ENCODE peak calls at places on chromosomes 12 and 14, in five cellular contexts. C is stimulated activated CD8-positive, alpha-beta memory T cell treated with anti-CD3 and anti-CD28 coated beads, Interleukin-4, amount 100 ng/mL, for 24 hours; I is occipital lobe; R is BE2C; W is omental fat pad. Q is an unnamed sample.

GRCh38 chr14:75428230-75429104 is 645 bp downstream of the JDP2 start:
- DNase-seq in R (peak; percentile 23), W (no peak), C (no peak), I (peak; percentile 30), Q (no peak)

GRCh38 chr14:54026671-54027070 is 70.0 kb upstream of the BMP4 start:
- DNase-seq in R (no peak), W (no peak), I (no peak), C (no peak), Q (no peak)

GRCh38 chr12:102726686-102727085 is 190.4 kb downstream of the PAH start:
- DNase-seq in I (no peak), R (no peak), C (no peak), W (no peak), Q (no peak)

GRCh38 chr12:107467716-107468115 is 217.9 kb upstream of the PWP1 start:
- DNase-seq in W (no peak), C (no peak), R (no peak), I (no peak), Q (no peak)

GRCh38 chr14:23727566-23728335 is 91.6 kb downstream of the DHRS2 start:
- DNase-seq in W (no peak), R (no peak), C (no peak), I (no peak), Q (no peak)

GRCh38 chr14:93173943-93174395 is 10.7 kb downstream of the MOAP1 start:
- DNase-seq in C (no peak), R (peak; percentile 47), I (peak; percentile 49), W (no peak), Q (no peak)

GRCh38 chr12:27549801-27550652 is 26.0 kb downstream of the PPFIBP1 start:
- DNase-seq in I (no peak), R (peak; percentile 58), C (no peak), W (peak; percentile 67), Q (no peak)

GRCh38 chr14:65470404-65470880 is 57.9 kb downstream of the FUT8 start:
- DNase-seq in I (no peak), R (peak; percentile 59), C (no peak), W (no peak), Q (no peak)

GRCh38 chr14:50086316-50086700 is 30.1 kb downstream of the VCPKMT start:
- DNase-seq in C (no peak), R (no peak), W (no peak), I (no peak), Q (no peak)

GRCh38 chr14:103880986-103881926 is 33.9 kb upstream of the PPP1R13B start:
- DNase-seq in C (no peak), R (no peak), I (no peak), W (no peak), Q (no peak)

GRCh38 chr12:53952871-53953734 is 1.6 kb upstream of the HOXC12 start:
- DNase-seq in I (no peak), R (no peak), W (no peak), C (no peak), Q (no peak)

GRCh38 chr12:94405378-94406116 is 54.1 kb downstream of the CEP83 start:
- DNase-seq in I (no peak), C (no peak), W (no peak), R (no peak), Q (no peak)

GRCh38 chr12:122395319-122395718 is 27.1 kb downstream of the CLIP1 start:
- DNase-seq in I (no peak), C (no peak), R (no peak), W (no peak), Q (no peak)

GRCh38 chr14:85607571-85608219 is 77.8 kb downstream of the FLRT2 start:
- DNase-seq in R (no peak), I (no peak), W (no peak), C (no peak), Q (no peak)

GRCh38 chr14:38847161-38847560 is 255.9 kb downstream of the SEC23A start:
- DNase-seq in I (no peak), C (no peak), R (no peak), W (no peak), Q (no peak)

GRCh38 chr14:96554315-96554910 is 52.2 kb downstream of the PAPOLA start:
- DNase-seq in C (no peak), W (no peak), R (no peak), I (no peak), Q (no peak)

GRCh38 chr12:6538420-6539275 is 4.3 kb downstream of the GAPDH start:
- DNase-seq in R (peak; percentile 64), C (no peak), W (no peak), I (no peak), Q (no peak)

GRCh38 chr12:91900971-91901370 is 244.7 kb downstream of the BTG1 start:
- DNase-seq in R (no peak), I (no peak), W (no peak), C (no peak), Q (no peak)

GRCh38 chr14:31278883-31279282 is 71.3 kb upstream of the HECTD1 start:
- DNase-seq in W (no peak), I (no peak), C (no peak), R (no peak), Q (no peak)

GRCh38 chr14:64764641-64765520 is 60.7 kb downstream of the PLEKHG3 start:
- DNase-seq in C (peak; percentile 51), I (peak; percentile 63), R (peak; percentile 93), W (no peak), Q (peak; percentile 49)

GRCh38 chr12:57940052-57940914 is 1.1 kb upstream of the ATP23 start:
- DNase-seq in C (no peak), R (no peak), I (no peak), W (no peak), Q (no peak)

GRCh38 chr12:168201-168600 is 45.8 kb downstream of the SLC6A12 start:
- DNase-seq in W (no peak), I (no peak), R (no peak), C (no peak), Q (no peak)

GRCh38 chr14:68730367-68730766 is 62.5 kb downstream of the ZFP36L1 start:
- DNase-seq in I (no peak), C (no peak), R (no peak), W (no peak), Q (no peak)